ENCODE peak calls at places on chromosome 10, in eight cellular contexts. V is mammary epithelial cell; C is neural progenitor cell; H is T-helper 2 cell; F is activated CD8-positive, alpha-beta memory T cell treated with anti-CD3 and anti-CD28 coated beads, Interleukin-2, amount 50 U/mL, for 4 hours; J is SHP77; T is choroid plexus epithelial cell; G is WERI-Rb-1. W is an unnamed sample.

GRCh38 chr10:132991706-132992432 is 49.5 kb upstream of the CFAP46 start:
- DNase-seq in H (no peak), J (no peak), T (no peak), F (no peak), G (no peak), V (no peak), C (no peak), W (no peak)

GRCh38 chr10:112520864-112521263 is 73.8 kb downstream of the VTI1A start:
- DNase-seq in T (no peak), C (no peak), G (no peak), F (no peak), H (no peak), V (no peak), J (no peak), W (no peak)

GRCh38 chr10:87635498-87636312 is 24.0 kb upstream of the PAPSS2 start:
- DNase-seq in F (no peak), V (peak), G (no peak), T (peak), H (no peak), C (no peak), J (no peak), W (no peak)

GRCh38 chr10:70898687-70899086 is 10.3 kb upstream of the PCBD1 start:
- DNase-seq in C (no peak), T (no peak), J (no peak), V (no peak), H (no peak), G (no peak), F (no peak), W (no peak)

GRCh38 chr10:127150136-127150535 is 46.3 kb downstream of the INSYN2A start:
- DNase-seq in F (no peak), J (no peak), G (peak), C (no peak), H (no peak), T (peak), V (peak), W (no peak)

GRCh38 chr10:72561745-72562166 is 64.1 kb downstream of the MICU1 start:
- DNase-seq in T (no peak), V (no peak), C (no peak), F (no peak), J (no peak), G (no peak), H (no peak), W (no peak)

GRCh38 chr10:116627386-116627933 is 6.7 kb downstream of the PNLIPRP2 start:
- DNase-seq in G (peak), F (no peak), H (no peak), J (no peak), V (peak), C (peak), T (peak), W (no peak)

GRCh38 chr10:3773465-3774017 is 11.5 kb downstream of the KLF6 start:
- DNase-seq in F (no peak), G (no peak), T (peak), C (no peak), H (no peak), V (peak), J (no peak), W (no peak)

GRCh38 chr10:13722747-13723657 is 136.2 kb downstream of the PRPF18 start:
- DNase-seq in J (no peak), V (no peak), C (no peak), G (no peak), F (no peak), T (no peak), H (no peak), W (no peak)

GRCh38 chr10:23031318-23031717 is 64.1 kb upstream of the MSRB2 start:
- DNase-seq in H (no peak), J (no peak), G (no peak), C (no peak), T (no peak), V (no peak), F (no peak), W (no peak)

GRCh38 chr10:102113956-102114857 is 6.0 kb downstream of the LDB1 start:
- DNase-seq in H (no peak), C (peak), T (no peak), V (peak), F (no peak), G (peak), J (no peak), W (no peak)

GRCh38 chr10:12181065-12181775 is 14.5 kb downstream of the NUDT5 start:
- DNase-seq in F (peak), T (peak), H (peak), J (no peak), G (no peak), V (no peak), C (no peak), W (no peak)

GRCh38 chr10:69980672-69981071 is 72.0 kb upstream of the MACROH2A2 start:
- DNase-seq in G (no peak), H (no peak), C (no peak), V (no peak), J (no peak), T (no peak), F (no peak), W (no peak)

GRCh38 chr10:73589538-73590126 is 1.5 kb downstream of the USP54 start:
- DNase-seq in C (no peak), V (peak), J (no peak), H (no peak), F (no peak), G (no peak), T (peak), W (peak)

GRCh38 chr10:74025380-74025978 is 27.6 kb downstream of the VCL start:
- DNase-seq in G (no peak), V (no peak), J (no peak), H (no peak), C (no peak), T (no peak), F (no peak), W (no peak)

GRCh38 chr10:1270906-1271305 is 214.7 kb downstream of the WDR37 start:
- DNase-seq in G (no peak), V (no peak), F (no peak), T (no peak), C (no peak), H (no peak), J (no peak), W (no peak)

GRCh38 chr10:130986828-130987227 is 324.7 kb downstream of the TCERG1L start:
- DNase-seq in C (no peak), V (no peak), H (no peak), F (no peak), G (no peak), T (no peak), J (no peak), W (no peak)

GRCh38 chr10:14325325-14325955 is 5.3 kb downstream of the FRMD4A start:
- DNase-seq in V (peak), T (peak), G (peak), F (peak), J (no peak), H (no peak), C (peak), W (peak)

GRCh38 chr10:110101464-110102144 is 93.8 kb downstream of the ADD3 start:
- DNase-seq in H (no peak), V (peak), T (peak), C (no peak), F (no peak), J (no peak), G (no peak), W (no peak)

GRCh38 chr10:126204320-126204719 is 184.0 kb downstream of the ADAM12 start:
- DNase-seq in F (no peak), T (no peak), C (no peak), V (peak), G (no peak), H (no peak), J (no peak), W (no peak)

GRCh38 chr10:42865716-42866114 is 83.1 kb downstream of the BMS1 start:
- DNase-seq in J (no peak), G (no peak), F (no peak), C (no peak), V (no peak), H (no peak), T (no peak), W (no peak)

GRCh38 chr10:121313119-121313858 is 285.0 kb downstream of the FGFR2 start:
- DNase-seq in G (peak), H (no peak), F (no peak), C (no peak), J (no peak), T (no peak), V (peak), W (no peak)

GRCh38 chr10:97648557-97649404 is 8.3 kb downstream of the PI4K2A start:
- DNase-seq in T (peak), C (no peak), H (peak), G (no peak), J (no peak), V (peak), F (peak), W (peak)

GRCh38 chr10:21468086-21468485 is 57.4 kb downstream of the SKIDA1 start:
- DNase-seq in V (no peak), C (no peak), F (no peak), J (no peak), G (no peak), H (no peak), T (no peak), W (no peak)

W was measured in COLO829.